ENCODE peak calls at places on chromosomes 11 and 22, in nine cellular contexts. J is GM23338, F is HCT116, I is PC-3, R is A549, S is K562, U is GM23248, T is neuronal stem cell, X is SK-N-SH. G is an unnamed sample.
A peak's percentile ranks its signal among the peaks of the same experiment; 100 is the strongest.

GRCh38 chr22:40055143-40055926 is 60.6 kb downstream of the FAM83F start:
- DNase-seq in J (no peak), F (no peak), I (no peak), R (no peak), S (peak; percentile 39), U (no peak), T (no peak), X (no peak), G (no peak)

GRCh38 chr11:72217856-72218745 is 1.5 kb downstream of the FOLR2 start:
- DNase-seq in J (no peak), F (no peak), I (no peak), R (no peak), S (no peak), U (no peak), T (no peak), X (no peak), G (no peak)

GRCh38 chr11:15412054-15412453 is 297.3 kb downstream of the INSC start:
- DNase-seq in J (no peak), F (no peak), I (no peak), R (no peak), S (no peak), U (no peak), T (no peak), X (no peak), G (no peak)

GRCh38 chr22:47232197-47232596 is 469.7 kb downstream of the TBC1D22A start:
- DNase-seq in J (no peak), F (no peak), I (no peak), R (no peak), S (no peak), U (no peak), T (no peak), X (no peak), G (no peak)

GRCh38 chr11:65884716-65885092 is 3.6 kb downstream of the FIBP start:
- DNase-seq in J (peak; percentile 83), F (no peak), I (peak; percentile 89), R (peak; percentile 93), S (peak; percentile 85), U (peak; percentile 75), T (peak; percentile 75), X (peak; percentile 92), G (peak; percentile 72)

GRCh38 chr11:43919852-43920597 is 22.4 kb upstream of the C11orf96 start:
- DNase-seq in J (no peak), F (no peak), I (no peak), R (no peak), S (no peak), U (no peak), T (no peak), X (no peak), G (no peak)

GRCh38 chr11:10856689-10857603 is 907 bp downstream of the ZBED5 start:
- DNase-seq in J (peak; percentile 80), F (no peak), I (peak; percentile 45), R (no peak), S (peak; percentile 44), U (peak; percentile 65), T (peak; percentile 44), X (peak; percentile 42), G (peak; percentile 50)

GRCh38 chr11:111526501-111526900 is 11.9 kb downstream of the HOATZ start:
- DNase-seq in J (no peak), F (no peak), I (peak; percentile 59), R (peak; percentile 29), S (no peak), U (peak; percentile 86), T (no peak), X (no peak), G (peak; percentile 89)

GRCh38 chr11:67405196-67405567 is 1.3 kb downstream of the TBC1D10C start:
- DNase-seq in J (no peak), F (no peak), I (no peak), R (no peak), S (no peak), U (no peak), T (no peak), X (no peak), G (no peak)

GRCh38 chr11:30244255-30244654 is 13.4 kb downstream of the FSHB start:
- DNase-seq in J (no peak), F (peak; percentile 29), I (peak; percentile 37), R (peak; percentile 4), S (no peak), U (peak; percentile 48), T (no peak), X (no peak), G (peak; percentile 86)

GRCh38 chr11:75982309-75982708 is 167.3 kb downstream of the UVRAG start:
- DNase-seq in J (peak; percentile 10), F (no peak), I (no peak), R (no peak), S (peak; percentile 49), U (no peak), T (no peak), X (no peak), G (no peak)

GRCh38 chr22:35177811-35178210 is 79.5 kb upstream of the HMGXB4 start:
- DNase-seq in J (peak; percentile 54), F (no peak), I (no peak), R (no peak), S (no peak), U (no peak), T (no peak), X (no peak), G (no peak)

GRCh38 chr22:47626428-47627390 is 864.3 kb downstream of the TBC1D22A start:
- DNase-seq in J (no peak), F (peak; percentile 6), I (peak; percentile 5), R (no peak), S (peak; percentile 32), U (no peak), T (no peak), X (no peak), G (no peak)

GRCh38 chr11:102560555-102561011 is 30.0 kb upstream of the MMP7 start:
- DNase-seq in J (no peak), F (no peak), I (peak; percentile 65), R (no peak), S (no peak), U (peak; percentile 68), T (no peak), X (no peak), G (peak; percentile 97)

GRCh38 chr11:80297808-80298460 is 857.1 kb upstream of the TENM4 start:
- DNase-seq in J (no peak), F (no peak), I (peak; percentile 86), R (no peak), S (no peak), U (peak; percentile 1), T (no peak), X (no peak), G (peak; percentile 77)

GRCh38 chr22:29475550-29475949 is 4.5 kb upstream of the NEFH start:
- DNase-seq in J (no peak), F (no peak), I (no peak), R (no peak), S (no peak), U (no peak), T (no peak), X (no peak), G (no peak)

GRCh38 chr11:110376711-110377324 is 52.9 kb upstream of the FDX1 start:
- DNase-seq in J (peak; percentile 84), F (peak; percentile 85), I (peak; percentile 91), R (peak; percentile 65), S (peak; percentile 54), U (peak; percentile 82), T (peak; percentile 64), X (peak; percentile 67), G (peak; percentile 88)
- H3K4me2 ChIP-seq in J (no peak overlapping the region), F (peak overlapping the region; percentile 63), I (peak overlapping the region; percentile 87), R (peak overlapping the region; percentile 69), S (no peak overlapping the region), U (peak overlapping the region; percentile 46), T (no peak overlapping the region), X (peak overlapping the region; percentile 6), G (peak overlapping the region; percentile 13)

GRCh38 chr11:130832571-130833432 is 83.5 kb downstream of the SNX19 start:
- DNase-seq in J (no peak), F (no peak), I (no peak), R (no peak), S (no peak), U (peak; percentile 54), T (no peak), X (no peak), G (peak; percentile 56)
- H3K4me2 ChIP-seq in J (no peak overlapping the region), F (no peak overlapping the region), I (no peak overlapping the region), R (no peak overlapping the region), S (no peak overlapping the region), U (peak overlapping the region; percentile 9), T (no peak overlapping the region), X (no peak overlapping the region), G (no peak overlapping the region)

GRCh38 chr22:17313591-17313990 is 55.7 kb upstream of the CECR2 start:
- DNase-seq in J (no peak), F (no peak), I (no peak), R (no peak), S (no peak), U (no peak), T (no peak), X (no peak), G (no peak)
- H3K4me2 ChIP-seq in J (no peak overlapping the region), F (no peak overlapping the region), I (no peak overlapping the region), R (no peak overlapping the region), S (no peak overlapping the region), U (no peak overlapping the region), T (no peak overlapping the region), X (no peak overlapping the region), G (no peak overlapping the region)

DNA sequence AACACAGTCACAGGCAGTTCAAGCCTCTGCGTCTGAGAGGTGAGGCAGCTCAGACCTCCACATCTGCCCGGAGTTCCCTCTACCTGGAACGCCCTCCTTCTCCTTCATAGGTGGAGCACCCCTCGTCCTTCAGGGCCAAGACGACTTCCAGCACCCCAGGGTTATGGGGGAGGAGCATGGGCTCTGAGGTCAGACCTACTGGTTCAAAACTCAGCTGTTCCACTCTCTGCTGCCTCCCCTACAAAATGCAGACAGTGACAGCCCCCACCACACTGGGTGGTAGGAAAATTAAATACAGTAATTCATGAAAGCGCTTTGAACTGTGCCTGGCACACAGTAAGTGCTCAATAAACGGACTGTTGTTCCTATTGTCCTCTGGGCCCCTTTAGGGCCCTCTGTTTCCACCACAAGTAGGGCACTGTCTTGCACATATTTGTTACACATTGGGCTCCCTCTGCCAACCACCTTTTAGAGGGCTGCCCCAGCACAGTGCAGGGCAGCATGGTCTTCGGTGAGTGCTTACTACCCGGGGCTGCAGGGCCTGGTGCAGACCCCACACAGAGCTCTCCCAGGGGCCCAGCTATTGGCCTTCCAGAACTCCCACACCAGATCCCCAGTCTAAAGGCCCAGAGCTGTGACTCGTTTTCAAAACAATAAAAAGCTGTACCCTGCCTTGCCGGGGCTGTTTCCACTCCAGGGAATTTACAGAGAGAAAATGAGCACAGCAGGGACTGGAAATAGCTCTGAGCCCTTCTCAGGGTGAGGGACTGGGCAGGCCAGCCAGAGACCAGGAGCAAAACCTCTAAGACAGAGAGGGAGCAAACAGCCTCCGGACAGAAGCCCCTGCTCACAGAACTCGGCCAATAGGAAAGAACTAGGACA is 2.5 kb downstream of the TMEM184B start:
- DNase-seq in J (no peak), F (no peak), I (no peak), R (no peak), S (no peak), U (peak; percentile 53), T (no peak), X (no peak), G (no peak)
- H3K4me2 ChIP-seq in J (peak overlapping the region; percentile 95), F (peak overlapping the region; percentile 85), I (peak overlapping the region; percentile 75), R (peak overlapping the region; percentile 93), S (no peak overlapping the region), U (peak overlapping the region; percentile 89), T (peak overlapping the region; percentile 14), X (peak overlapping the region; percentile 79), G (peak overlapping the region; percentile 77)